ENCODE peak calls at places on chromosomes 16 and 17, in seven cellular contexts. I, W, H, N, J, T and D are unnamed samples.

GRCh38 chr16:29844575-29845331 is 18.3 kb downstream of the CDIPT start:
- DNase-seq in W (no peak), H (no peak), N (no peak), I (no peak), T (no peak), J (no peak), D (no peak)

GRCh38 chr16:85902366-85903155 is 3.6 kb downstream of the IRF8 start:
- DNase-seq in J (no peak), N (no peak), I (no peak), T (no peak), H (no peak), W (peak), D (no peak)

GRCh38 chr17:34723875-34724274 is 144.5 kb downstream of the TMEM132E start:
- DNase-seq in T (no peak), N (no peak), H (no peak), I (no peak), J (no peak), W (no peak), D (no peak)

GRCh38 chr17:7317161-7317803 is 2.1 kb upstream of the GPS2 start:
- DNase-seq in W (no peak), I (no peak), N (no peak), H (peak), T (no peak), J (no peak), D (no peak)

GRCh38 chr16:1778200-1779179 is 3.9 kb downstream of the SPSB3 start:
- DNase-seq in W (no peak), T (no peak), H (no peak), I (no peak), J (no peak), N (no peak), D (no peak)

GRCh38 chr17:12605222-12605621 is 60.5 kb upstream of the MYOCD start:
- DNase-seq in H (no peak), I (no peak), J (no peak), T (no peak), W (no peak), N (no peak), D (no peak)

GRCh38 chr17:45225051-45225700 is 3.5 kb downstream of the FMNL1 start:
- DNase-seq in J (no peak), N (no peak), T (no peak), H (no peak), W (no peak), I (no peak), D (peak)

GRCh38 chr17:48644159-48644558 is 18.0 kb upstream of the HOXB9 start:
- DNase-seq in T (no peak), N (no peak), H (peak), W (no peak), J (no peak), I (no peak), D (no peak)

GRCh38 chr17:38729886-38730525 is at the start of gene CISD3:
- DNase-seq in T (no peak), N (peak), I (peak), H (peak), W (no peak), J (peak), D (peak)

GRCh38 chr16:85878875-85879274 is 20.1 kb upstream of the IRF8 start:
- DNase-seq in T (no peak), N (no peak), W (no peak), H (no peak), J (no peak), I (no peak), D (peak)

GRCh38 chr17:57876023-57876865 is 26.4 kb upstream of the MRPS23 start:
- DNase-seq in N (no peak), I (no peak), W (no peak), H (no peak), J (no peak), T (no peak), D (no peak)

GRCh38 chr17:39800540-39800939 is 62.8 kb downstream of the GRB7 start:
- DNase-seq in J (no peak), H (no peak), W (peak), I (no peak), N (no peak), T (no peak), D (no peak)

DNA sequence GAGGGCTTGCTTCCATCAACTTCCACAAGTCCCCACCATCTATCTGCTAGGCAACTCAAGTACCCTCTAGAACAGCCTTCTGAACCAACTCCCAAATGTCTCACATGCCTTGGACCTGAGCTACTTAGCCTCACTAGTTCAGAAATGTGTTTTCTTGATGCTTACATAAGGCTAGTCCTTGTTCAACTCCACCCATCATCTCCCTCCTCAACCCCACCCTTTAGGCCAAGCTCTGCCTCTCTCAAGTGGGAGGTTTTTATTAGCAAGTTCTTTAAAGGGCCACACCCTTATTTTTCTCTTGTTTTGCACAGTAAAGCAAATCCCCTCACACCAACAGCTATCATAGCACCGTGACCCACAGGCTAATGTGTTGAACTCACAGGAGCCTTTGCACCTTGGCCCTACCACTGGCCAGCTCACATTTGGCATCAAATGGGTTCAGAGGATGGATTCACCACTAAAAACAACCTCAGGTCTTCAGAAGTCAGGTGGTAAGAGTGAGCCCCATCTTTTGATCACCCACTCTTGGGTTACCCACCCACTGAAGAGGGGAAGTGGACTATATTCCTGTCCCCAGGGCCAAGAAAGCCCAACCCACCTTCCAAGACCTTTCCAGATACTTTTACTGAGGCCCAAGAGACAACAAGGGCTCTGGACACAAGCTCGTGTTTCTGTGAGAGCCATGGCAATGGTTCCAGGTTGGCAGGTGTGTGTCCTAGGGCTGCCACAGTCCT is 12.2 kb downstream of the PIK3R5 start:
- DNase-seq in W (no peak), T (no peak), I (no peak), J (no peak), N (no peak), H (no peak), D (no peak)
- TF ChIP-seq JUND in W (no peak), T (no peak), I (no peak), J (no peak), N (no peak), H (no peak), D (no peak)

DNA sequence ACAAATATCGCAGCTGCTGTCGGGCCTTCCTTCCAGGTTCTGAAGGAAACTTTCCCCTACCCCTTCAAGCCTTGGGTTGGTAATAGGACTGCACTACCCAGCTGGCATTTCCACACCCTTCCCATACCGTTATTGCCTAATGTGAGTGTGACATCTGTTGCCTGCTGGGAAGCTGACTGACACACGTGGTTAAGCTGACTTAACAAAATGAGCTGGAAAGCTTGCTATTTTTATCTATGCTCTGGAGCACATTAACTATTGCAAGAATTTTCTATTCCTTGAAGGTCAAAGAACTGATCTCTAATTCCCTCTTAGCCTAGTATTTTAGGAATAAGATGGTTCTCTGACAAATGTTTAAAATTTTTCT is 79.5 kb downstream of the PMP22 start:
- DNase-seq in T (no peak), W (no peak), J (no peak), H (no peak), N (no peak), I (no peak), D (no peak)
- TF ChIP-seq JUND in T (no peak), W (no peak), J (no peak), H (no peak), N (no peak), I (no peak), D (no peak)

DNA sequence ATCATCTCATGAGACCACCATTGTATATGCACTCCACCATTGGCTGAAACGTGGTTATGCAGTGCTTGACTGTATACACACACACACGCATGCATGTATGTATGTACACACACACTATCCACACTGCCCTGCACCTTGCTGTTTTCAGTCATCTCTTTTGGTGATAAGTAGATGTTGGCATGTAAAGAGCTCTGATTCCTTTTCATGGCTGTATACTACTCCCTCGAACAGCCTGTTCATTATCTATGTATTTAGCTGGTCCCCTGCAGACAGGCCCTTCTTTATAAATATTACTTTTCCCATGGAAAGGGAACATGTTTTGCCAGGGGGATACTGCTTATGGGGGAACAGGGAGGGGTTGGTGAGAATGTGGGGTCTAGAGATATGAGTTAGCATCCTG is 349.4 kb downstream of the FOXL1 start:
- DNase-seq in N (no peak), H (no peak), W (no peak), T (no peak), J (no peak), I (no peak), D (no peak)
- TF ChIP-seq JUND in N (no peak), H (no peak), W (no peak), T (no peak), J (no peak), I (no peak), D (no peak)

DNA sequence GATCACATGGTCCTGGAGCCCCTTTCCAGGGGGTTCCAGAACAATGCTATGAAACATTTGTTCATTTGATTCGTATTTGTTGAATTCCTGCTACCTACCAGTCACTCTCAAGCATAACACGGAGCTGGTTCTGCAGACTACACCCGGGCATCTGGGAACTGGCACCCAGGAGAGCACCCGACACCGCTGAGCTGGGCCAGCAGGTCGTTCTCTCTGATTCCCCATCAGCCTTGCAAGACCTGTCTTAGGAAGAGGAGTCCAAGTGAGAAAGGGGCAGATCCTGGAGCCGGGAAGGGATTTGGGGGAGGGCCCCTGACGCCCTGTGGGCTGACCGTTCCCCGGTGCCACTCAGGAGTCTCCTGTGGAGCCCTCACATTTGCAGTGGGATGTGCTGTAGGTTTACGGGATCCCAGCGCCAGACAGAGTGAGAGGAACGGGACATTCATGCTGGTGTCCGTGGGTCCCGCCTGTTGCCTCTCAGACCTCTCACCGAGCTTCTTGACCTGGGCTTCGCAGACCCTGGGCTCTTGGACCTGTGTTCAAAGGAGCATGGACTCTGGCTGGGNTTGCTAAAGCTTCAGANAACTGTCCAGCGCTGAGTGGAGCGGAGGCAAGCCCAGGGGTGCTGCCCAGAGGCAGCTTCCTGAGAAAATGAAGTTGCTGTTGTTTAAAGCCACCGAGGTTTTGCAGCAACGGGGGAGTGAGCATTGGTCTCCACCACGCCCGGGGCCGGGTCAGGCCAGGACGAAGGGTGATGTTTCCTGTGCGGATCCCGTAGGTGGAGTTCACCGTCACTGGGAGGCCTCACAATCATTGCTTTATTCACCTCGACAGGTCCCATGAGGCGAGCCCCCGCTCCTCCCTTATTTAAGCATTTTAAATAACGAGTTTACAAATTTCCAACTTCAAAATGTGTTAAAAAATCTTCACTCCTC is 49.2 kb downstream of the METRNL start:
- DNase-seq in H (no peak), N (no peak), T (no peak), W (no peak), I (no peak), J (no peak), D (no peak)
- TF ChIP-seq JUND in H (no peak), N (no peak), T (no peak), W (no peak), I (no peak), J (no peak), D (no peak)

GRCh38 chr16:67101683-67102082 is 8.1 kb upstream of the PHAF1 start:
- DNase-seq in W (no peak), T (no peak), J (no peak), H (no peak), N (no peak), I (no peak), D (no peak)

GRCh38 chr16:67104061-67104460 is 5.7 kb upstream of the PHAF1 start:
- DNase-seq in I (peak), N (no peak), H (peak), W (no peak), T (no peak), J (no peak), D (peak)

GRCh38 chr16:67098599-67098998 is 11.1 kb upstream of the PHAF1 start:
- DNase-seq in H (peak), W (no peak), I (no peak), T (no peak), N (no peak), J (no peak), D (no peak)

GRCh38 chr16:67100569-67101300 is 9.0 kb upstream of the PHAF1 start:
- DNase-seq in N (no peak), T (no peak), J (no peak), I (no peak), W (no peak), H (peak), D (peak)

DNA sequence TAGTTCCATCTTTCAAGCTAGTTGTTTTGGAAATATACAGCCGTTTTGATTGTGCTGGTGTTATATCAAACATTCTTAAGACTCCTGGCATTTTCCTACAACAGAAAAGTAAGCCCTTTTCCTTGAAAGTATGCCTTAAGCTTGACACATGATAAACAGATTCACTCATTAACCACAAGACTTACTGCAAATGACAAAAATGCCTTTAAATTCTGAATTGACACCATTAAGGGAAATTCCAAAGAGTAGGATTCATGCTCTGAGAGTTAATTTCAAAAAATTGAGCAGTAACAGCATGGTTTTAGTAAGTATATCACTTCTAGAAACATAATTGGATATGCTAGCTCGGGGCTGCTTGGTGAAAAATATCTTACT is 8.5 kb upstream of the PHAF1 start:
- DNase-seq in N (no peak), W (no peak), J (no peak), H (no peak), I (no peak), T (no peak), D (no peak)
- TF ChIP-seq JUND in N (no peak), W (no peak), J (no peak), H (no peak), I (no peak), T (no peak), D (no peak)

DNA sequence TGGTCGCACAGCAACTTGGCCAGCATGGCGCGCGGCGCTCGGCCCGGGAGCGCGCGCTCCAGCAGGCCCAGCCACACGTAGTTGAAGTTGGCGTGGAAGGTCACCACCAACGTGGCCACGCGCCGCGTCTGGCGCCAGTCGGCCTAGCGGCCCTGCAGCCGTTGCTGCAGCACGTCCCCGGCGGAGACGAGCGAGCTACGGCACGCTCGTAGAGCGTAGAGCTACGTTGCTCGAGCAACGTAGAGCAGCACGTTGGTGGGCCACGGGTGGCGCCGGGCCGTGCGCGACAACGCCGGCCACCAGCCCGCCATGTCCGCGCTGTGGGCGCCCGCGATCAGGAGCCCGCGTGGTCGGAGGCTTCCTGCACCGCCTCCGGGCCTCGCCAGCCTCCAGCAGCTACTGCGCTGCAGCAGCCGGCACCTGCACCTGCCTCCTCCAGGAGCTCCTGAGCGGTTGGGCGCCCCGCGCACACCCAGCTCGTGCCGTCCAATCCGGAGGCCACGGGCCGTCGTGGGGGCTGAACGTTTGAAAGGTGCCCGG is 13.4 kb upstream of the SULT1A1 start:
- DNase-seq in I (no peak), N (peak), W (no peak), H (no peak), J (peak), T (no peak), D (peak)
- TF ChIP-seq JUND in I (no peak), N (no peak), W (no peak), H (no peak), J (no peak), T (no peak), D (no peak)

GRCh38 chr16:49462356-49462988 is 88.9 kb downstream of the C16orf78 start:
- DNase-seq in J (no peak), W (no peak), I (no peak), N (no peak), T (no peak), H (no peak), D (no peak)

GRCh38 chr16:49464877-49465504 is 91.4 kb downstream of the C16orf78 start:
- DNase-seq in T (no peak), I (no peak), N (no peak), H (peak), W (no peak), J (peak), D (no peak)

GRCh38 chr16:49464093-49464492 is 90.5 kb downstream of the C16orf78 start:
- DNase-seq in I (no peak), W (no peak), T (no peak), H (no peak), J (no peak), N (no peak), D (no peak)

GRCh38 chr16:49462989-49463371 is 89.4 kb downstream of the C16orf78 start:
- DNase-seq in J (no peak), H (no peak), W (no peak), I (no peak), T (no peak), N (no peak), D (no peak)

GRCh38 chr16:49463529-49463928 is 89.9 kb downstream of the C16orf78 start:
- DNase-seq in I (no peak), H (no peak), N (no peak), J (no peak), T (no peak), W (peak), D (no peak)
- TF ChIP-seq JUND in I (no peak), H (no peak), N (no peak), J (no peak), T (no peak), W (no peak), D (no peak)

GRCh38 chr16:17419266-17419665 is 51.5 kb downstream of the XYLT1 start:
- DNase-seq in J (no peak), N (no peak), I (no peak), H (no peak), T (no peak), W (no peak), D (no peak)

GRCh38 chr16:17416461-17417221 is 54.1 kb downstream of the XYLT1 start:
- DNase-seq in W (peak), I (no peak), T (no peak), H (peak), J (no peak), N (no peak), D (peak)

GRCh38 chr16:17420821-17421220 is 49.9 kb downstream of the XYLT1 start:
- DNase-seq in J (no peak), H (no peak), W (no peak), T (no peak), N (no peak), I (no peak), D (no peak)

GRCh38 chr16:17414916-17415315 is 55.8 kb downstream of the XYLT1 start:
- DNase-seq in W (no peak), H (no peak), J (no peak), T (no peak), N (no peak), I (no peak), D (no peak)

DNA sequence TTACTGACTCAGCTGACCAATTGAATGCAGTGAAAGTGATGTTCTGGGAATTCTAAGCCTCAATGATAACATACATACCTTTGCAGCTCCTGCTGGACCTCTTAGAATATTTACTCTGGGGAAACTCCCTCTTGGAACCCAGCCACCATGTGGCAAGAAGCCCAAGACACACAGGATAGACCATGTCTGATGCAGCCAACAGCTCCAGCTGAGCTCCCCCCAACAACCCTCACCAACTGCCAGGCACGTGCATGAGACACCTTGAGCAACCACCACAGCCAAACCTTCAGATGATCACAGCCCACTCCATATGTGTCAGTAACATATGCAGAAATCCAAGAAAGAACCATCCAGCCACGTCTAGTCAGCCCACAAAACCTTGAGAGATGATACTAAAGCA is 53.0 kb downstream of the XYLT1 start:
- DNase-seq in J (no peak), I (no peak), T (no peak), N (no peak), W (no peak), H (no peak), D (no peak)
- TF ChIP-seq JUND in J (no peak), I (no peak), T (no peak), N (no peak), W (no peak), H (no peak), D (no peak)